ENCODE peak calls at places on chromosome 17, in eight cellular contexts. T is left cardiac atrium; A is stimulated activated CD8-positive, alpha-beta memory T cell treated with anti-CD3 and anti-CD28 coated beads, Interleukin-2, amount 100 ng/mL, for 1 hour; V is skeletal muscle cell; R is NAMALWA; D is HT1080; P is colonic mucosa; Y is ureter. K is an unnamed sample.

GRCh38 chr17:76695059-76695892 is 15.5 kb downstream of the MXRA7 start:
- DNase-seq in T (no peak), A (no peak), V (no peak), R (no peak), D (no peak), P (no peak), Y (no peak), K (no peak)

GRCh38 chr17:15954222-15954621 is 9.3 kb downstream of the ADORA2B start:
- DNase-seq in T (no peak), A (no peak), V (no peak), R (no peak), D (peak), P (no peak), Y (no peak), K (no peak)

GRCh38 chr17:45144199-45145034 is 3.9 kb upstream of the HEXIM1 start:
- DNase-seq in T (peak), A (no peak), V (no peak), R (no peak), D (no peak), P (no peak), Y (no peak), K (no peak)

GRCh38 chr17:15106540-15106939 is 158.6 kb downstream of the PMP22 start:
- DNase-seq in T (no peak), A (no peak), V (no peak), R (no peak), D (peak), P (no peak), Y (no peak), K (no peak)

GRCh38 chr17:57910462-57910861 is 44.8 kb downstream of the CUEDC1 start:
- DNase-seq in T (no peak), A (no peak), V (no peak), R (no peak), D (no peak), P (no peak), Y (no peak), K (no peak)

GRCh38 chr17:32445976-32446375 is 1.7 kb downstream of the PSMD11 start:
- DNase-seq in T (no peak), A (no peak), V (no peak), R (peak), D (peak), P (no peak), Y (no peak), K (no peak)

GRCh38 chr17:15492186-15492585 is 24.8 kb upstream of the CDRT4 start:
- DNase-seq in T (no peak), A (no peak), V (no peak), R (no peak), D (no peak), P (no peak), Y (no peak), K (no peak)

GRCh38 chr17:78986048-78986648 is 6.4 kb upstream of the LGALS3BP start:
- DNase-seq in T (no peak), A (no peak), V (no peak), R (peak), D (peak), P (peak), Y (no peak), K (no peak)

GRCh38 chr17:41615454-41615853 is 2.9 kb upstream of the KRT16 start:
- DNase-seq in T (peak), A (no peak), V (no peak), R (no peak), D (no peak), P (no peak), Y (no peak), K (no peak)

GRCh38 chr17:41710472-41711090 is 1.6 kb upstream of the GAST start:
- DNase-seq in T (no peak), A (no peak), V (peak), R (no peak), D (peak), P (no peak), Y (no peak), K (no peak)

GRCh38 chr17:67435122-67435521 is 58.0 kb downstream of the PITPNC1 start:
- DNase-seq in T (no peak), A (no peak), V (no peak), R (no peak), D (peak), P (no peak), Y (no peak), K (no peak)

GRCh38 chr17:9802294-9802693 is 10.9 kb upstream of the DHRS7C start:
- DNase-seq in T (peak), A (no peak), V (no peak), R (no peak), D (peak), P (no peak), Y (no peak), K (no peak)

GRCh38 chr17:21419299-21420239 is 43.4 kb downstream of the KCNJ12 start:
- DNase-seq in T (peak), A (no peak), V (no peak), R (no peak), D (no peak), P (no peak), Y (no peak), K (no peak)

GRCh38 chr17:8470447-8471047 is 34.9 kb downstream of the NDEL1 start:
- DNase-seq in T (peak), A (no peak), V (no peak), R (no peak), D (no peak), P (no peak), Y (no peak), K (no peak)

GRCh38 chr17:82803606-82804005 is 36.2 kb downstream of the ZNF750 start:
- DNase-seq in T (no peak), A (no peak), V (no peak), R (no peak), D (no peak), P (no peak), Y (no peak), K (no peak)

GRCh38 chr17:7880076-7880868 is 8.3 kb upstream of the CHD3 start:
- DNase-seq in T (no peak), A (no peak), V (no peak), R (no peak), D (no peak), P (no peak), Y (peak), K (no peak)

GRCh38 chr17:59840329-59840907 is 52.3 kb downstream of the TUBD1 start:
- DNase-seq in T (no peak), A (no peak), V (no peak), R (no peak), D (peak), P (no peak), Y (no peak), K (no peak)

GRCh38 chr17:63881935-63882601 is at the start of gene GH2:
- DNase-seq in T (peak), A (peak), V (no peak), R (peak), D (peak), P (peak), Y (peak), K (peak)